ENCODE peak calls at places on chromosomes 2 and 18, in seven cellular contexts. V is HCT116; K is effector memory CD4-positive, alpha-beta T cell; M is posterior vena cava; T is endothelial cell of umbilical vein; F is activated T-cell treated with anti-CD3 and anti-CD28 coated beads for 1 hour; Y is fibroblast of lung. S is an unnamed sample.
A peak's percentile ranks its signal among the peaks of the same experiment; 100 is the strongest.

GRCh38 chr18:72849671-72850070 is 18.1 kb downstream of the NETO1 start:
- DNase-seq in V (no peak), K (no peak), M (no peak), T (no peak), F (no peak), Y (no peak), S (no peak)

GRCh38 chr18:12748671-12749070 is 45.8 kb downstream of the PSMG2 start:
- DNase-seq in V (no peak), K (no peak), M (no peak), T (no peak), F (no peak), Y (no peak), S (no peak)

GRCh38 chr2:47737191-47737975 is 45.6 kb upstream of the MSH6 start:
- DNase-seq in V (no peak), K (no peak), M (no peak), T (no peak), F (no peak), Y (no peak), S (no peak)

GRCh38 chr2:100056478-100056877 is 85.9 kb downstream of the AFF3 start:
- DNase-seq in V (no peak), K (no peak), M (no peak), T (no peak), F (no peak), Y (peak; percentile 3), S (no peak)

GRCh38 chr2:105950521-105951389 is 206.0 kb downstream of the NCK2 start:
- DNase-seq in V (no peak), K (no peak), M (no peak), T (peak; percentile 6), F (no peak), Y (peak; percentile 5), S (no peak)

GRCh38 chr18:8662574-8663255 is 42.6 kb upstream of the MTCL1 start:
- DNase-seq in V (no peak), K (no peak), M (no peak), T (no peak), F (no peak), Y (no peak), S (no peak)

GRCh38 chr18:45856526-45856925 is 31.1 kb downstream of the SIGLEC15 start:
- DNase-seq in V (no peak), K (no peak), M (no peak), T (no peak), F (no peak), Y (peak; percentile 81), S (no peak)

GRCh38 chr18:68418881-68419280 is 296.0 kb downstream of the TMX3 start:
- DNase-seq in V (no peak), K (no peak), M (no peak), T (no peak), F (no peak), Y (peak; percentile 84), S (no peak)

GRCh38 chr2:237227190-237227988 is 141.7 kb downstream of the COPS8 start:
- DNase-seq in V (peak; percentile 19), K (no peak), M (no peak), T (peak; percentile 79), F (no peak), Y (peak; percentile 99), S (no peak)

GRCh38 chr2:233674314-233674713 is 2.6 kb downstream of the UGT1A9 start:
- DNase-seq in V (no peak), K (no peak), M (no peak), T (no peak), F (no peak), Y (no peak), S (no peak)

GRCh38 chr2:121005512-121005911 is 269.8 kb downstream of the GLI2 start:
- DNase-seq in V (no peak), K (no peak), M (no peak), T (no peak), F (no peak), Y (no peak), S (no peak)

GRCh38 chr2:153074207-153074606 is 355.8 kb downstream of the ARL6IP6 start:
- DNase-seq in V (no peak), K (no peak), M (no peak), T (no peak), F (no peak), Y (peak; percentile 30), S (no peak)

GRCh38 chr2:15591692-15592463 is at the start of gene DDX1:
- DNase-seq in V (peak; percentile 54), K (peak; percentile 75), M (peak; percentile 96), T (peak; percentile 82), F (peak; percentile 80), Y (peak; percentile 83), S (peak; percentile 85)

GRCh38 chr2:191241418-191241817 is 3.8 kb upstream of the MYO1B start:
- DNase-seq in V (no peak), K (no peak), M (no peak), T (no peak), F (no peak), Y (no peak), S (no peak)

GRCh38 chr2:210617732-210618330 is 61.4 kb downstream of the CPS1 start:
- DNase-seq in V (peak; percentile 12), K (no peak), M (no peak), T (peak; percentile 37), F (no peak), Y (peak; percentile 32), S (no peak)

GRCh38 chr2:109447251-109447661 is 166.5 kb downstream of the SEPTIN10 start:
- DNase-seq in V (no peak), K (no peak), M (peak; percentile 56), T (peak; percentile 15), F (no peak), Y (peak; percentile 97), S (no peak)

GRCh38 chr18:48842259-48843061 is 108.3 kb downstream of the SMAD7 start:
- DNase-seq in V (no peak), K (peak; percentile 24), M (peak; percentile 79), T (peak; percentile 95), F (peak; percentile 33), Y (no peak), S (no peak)

GRCh38 chr2:69547984-69548715 is 95.4 kb downstream of the AAK1 start:
- DNase-seq in V (no peak), K (no peak), M (no peak), T (no peak), F (no peak), Y (no peak), S (no peak)

GRCh38 chr2:163611557-163611906 is 124.3 kb downstream of the FIGN start:
- DNase-seq in V (no peak), K (no peak), M (no peak), T (no peak), F (no peak), Y (no peak), S (no peak)

GRCh38 chr18:31497711-31498449 is at the start of gene DSG2:
- DNase-seq in V (no peak), K (no peak), M (no peak), T (no peak), F (no peak), Y (peak; percentile 56), S (peak; percentile 86)

GRCh38 chr2:112597537-112598322 is 13.3 kb downstream of the CHCHD5 start:
- DNase-seq in V (no peak), K (no peak), M (no peak), T (no peak), F (no peak), Y (no peak), S (no peak)

GRCh38 chr2:79857888-79858287 is 345.0 kb downstream of the CTNNA2 start:
- DNase-seq in V (no peak), K (no peak), M (no peak), T (no peak), F (no peak), Y (no peak), S (no peak)

GRCh38 chr18:34592961-34593382 is 117.1 kb upstream of the DTNA start:
- DNase-seq in V (no peak), K (no peak), M (no peak), T (peak; percentile 69), F (no peak), Y (peak; percentile 86), S (no peak)

GRCh38 chr2:45170191-45170975 is 161.1 kb upstream of the SIX2 start:
- DNase-seq in V (no peak), K (no peak), M (no peak), T (no peak), F (no peak), Y (no peak), S (no peak)

GRCh38 chr2:46964835-46965560 is 49.4 kb upstream of the MCFD2 start:
- DNase-seq in V (no peak), K (no peak), M (no peak), T (peak; percentile 59), F (no peak), Y (peak; percentile 78), S (no peak)

GRCh38 chr2:185738679-185739472 is at the start of gene FSIP2:
- DNase-seq in V (no peak), K (no peak), M (peak; percentile 87), T (peak; percentile 84), F (no peak), Y (peak; percentile 69), S (peak; percentile 47)

GRCh38 chr2:8576525-8577157 is 105.2 kb upstream of the ID2 start:
- DNase-seq in V (no peak), K (peak; percentile 22), M (no peak), T (no peak), F (no peak), Y (no peak), S (no peak)

GRCh38 chr2:12162269-12163247 is 416.1 kb downstream of the LPIN1 start:
- DNase-seq in V (no peak), K (no peak), M (no peak), T (no peak), F (no peak), Y (no peak), S (no peak)

GRCh38 chr18:10421859-10422258 is 32.6 kb upstream of the APCDD1 start:
- DNase-seq in V (no peak), K (no peak), M (no peak), T (no peak), F (no peak), Y (peak; percentile 94), S (no peak)

S was measured in RWPE2.